ENCODE peak calls at places on chromosomes 13 and 19, in six cellular contexts. T, J, X, M, L and S are unnamed samples.
A peak's percentile ranks its signal among the peaks of the same experiment; 100 is the strongest.

GRCh38 chr13:34750078-34750703 is 191.9 kb upstream of the NBEA start:
- DNase-seq in T (no peak), J (no peak), X (no peak), M (no peak), L (no peak), S (no peak)

GRCh38 chr13:61575941-61576340 is 160.3 kb upstream of the PCDH20 start:
- DNase-seq in T (no peak), J (no peak), X (no peak), M (no peak), L (no peak), S (no peak)

GRCh38 chr13:51549050-51549449 is 35.2 kb upstream of the WDFY2 start:
- DNase-seq in T (no peak), J (no peak), X (no peak), M (no peak), L (no peak), S (no peak)

GRCh38 chr13:98297043-98297442 is 120.0 kb upstream of the RNF113B start:
- DNase-seq in T (no peak), J (no peak), X (no peak), M (no peak), L (no peak), S (no peak)

GRCh38 chr13:27016871-27017270 is 154.7 kb downstream of the USP12 start:
- DNase-seq in T (no peak), J (no peak), X (peak; percentile 50), M (no peak), L (no peak), S (no peak)

GRCh38 chr13:113168211-113168610 is 9.8 kb downstream of the PROZ start:
- DNase-seq in T (no peak), J (no peak), X (no peak), M (no peak), L (no peak), S (no peak)

GRCh38 chr13:46389985-46390384 is 2.9 kb upstream of the RUBCNL start:
- DNase-seq in T (peak; percentile 12), J (no peak), X (peak; percentile 72), M (no peak), L (no peak), S (no peak)

GRCh38 chr19:35868172-35868822 is at the start of gene APLP1:
- DNase-seq in T (peak; percentile 54), J (peak; percentile 58), X (peak; percentile 66), M (peak; percentile 30), L (peak; percentile 95), S (no peak)

GRCh38 chr19:46031781-46032596 is 8.8 kb downstream of the IGFL4 start:
- DNase-seq in T (no peak), J (no peak), X (no peak), M (no peak), L (no peak), S (no peak)

GRCh38 chr13:41674246-41674645 is 216.9 kb downstream of the RGCC start:
- DNase-seq in T (no peak), J (no peak), X (no peak), M (no peak), L (no peak), S (no peak)

GRCh38 chr13:48431987-48432615 is 19.2 kb upstream of the LPAR6 start:
- DNase-seq in T (no peak), J (peak; percentile 40), X (no peak), M (no peak), L (no peak), S (no peak)

GRCh38 chr13:40170091-40170490 is 496.4 kb downstream of the FOXO1 start:
- DNase-seq in T (no peak), J (no peak), X (no peak), M (no peak), L (no peak), S (no peak)

GRCh38 chr19:39796000-39796498 is 17.4 kb downstream of the LEUTX start:
- DNase-seq in T (no peak), J (no peak), X (no peak), M (no peak), L (no peak), S (no peak)

GRCh38 chr19:41707502-41707812 is 969 bp upstream of the CEACAM5 start:
- DNase-seq in T (no peak), J (no peak), X (peak; percentile 61), M (no peak), L (no peak), S (no peak)

GRCh38 chr19:39175564-39175963 is 21.2 kb upstream of the NCCRP1 start:
- DNase-seq in T (no peak), J (no peak), X (no peak), M (no peak), L (no peak), S (no peak)

GRCh38 chr13:113904411-113904810 is 40.5 kb upstream of the GAS6 start:
- DNase-seq in T (peak; percentile 28), J (peak; percentile 37), X (peak; percentile 44), M (no peak), L (no peak), S (no peak)

GRCh38 chr13:106532111-106532929 is 3.1 kb downstream of the EFNB2 start:
- DNase-seq in T (no peak), J (peak; percentile 16), X (peak; percentile 37), M (no peak), L (no peak), S (no peak)

GRCh38 chr13:90107658-90108057 is 1239.8 kb upstream of the MIR17HG start:
- DNase-seq in T (no peak), J (no peak), X (no peak), M (no peak), L (no peak), S (no peak)

GRCh38 chr19:1251233-1251502 is 2.8 kb downstream of the MIDN start:
- DNase-seq in T (no peak), J (peak; percentile 63), X (peak; percentile 81), M (peak; percentile 56), L (no peak), S (no peak)

GRCh38 chr19:38218204-38218603 is 5.8 kb downstream of the DPF1 start:
- DNase-seq in T (no peak), J (no peak), X (no peak), M (no peak), L (no peak), S (no peak)

GRCh38 chr19:1762243-1763140 is 9.2 kb downstream of the ONECUT3 start:
- DNase-seq in T (no peak), J (no peak), X (no peak), M (no peak), L (peak; percentile 78), S (no peak)

DNA sequence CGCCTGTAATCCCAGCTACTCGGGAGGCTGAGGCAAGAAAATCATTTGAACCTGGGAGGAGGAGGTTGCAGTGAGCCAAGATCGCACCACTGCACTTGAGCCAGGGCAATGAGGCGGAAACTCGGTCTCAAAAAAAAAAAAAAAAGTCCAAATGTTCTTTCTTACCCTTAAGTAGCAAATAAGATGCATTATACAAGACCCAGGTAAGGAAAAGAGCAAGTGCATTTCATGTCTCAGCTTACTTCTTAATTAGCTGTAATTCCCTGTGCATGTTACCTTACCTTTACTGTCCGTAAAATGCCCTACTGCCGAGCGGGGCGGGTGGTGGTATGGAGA is 3.8 kb upstream of the ZNF681 start:
- DNase-seq in T (no peak), J (no peak), X (no peak), M (no peak), L (no peak), S (no peak)
- H3K4me3 ChIP-seq in T (peak overlapping the region; percentile 98), J (no peak overlapping the region), X (peak overlapping the region; percentile 78), M (no peak overlapping the region), L (peak overlapping the region; percentile 69), S (peak overlapping the region; percentile 53)

GRCh38 chr19:53957448-53958167 is 5.1 kb upstream of the CACNG8 start:
- DNase-seq in T (no peak), J (no peak), X (no peak), M (no peak), L (no peak), S (no peak)
- H3K4me3 ChIP-seq in T (no peak overlapping the region), J (no peak overlapping the region), X (no peak overlapping the region), M (no peak overlapping the region), L (no peak overlapping the region), S (no peak overlapping the region)

DNA sequence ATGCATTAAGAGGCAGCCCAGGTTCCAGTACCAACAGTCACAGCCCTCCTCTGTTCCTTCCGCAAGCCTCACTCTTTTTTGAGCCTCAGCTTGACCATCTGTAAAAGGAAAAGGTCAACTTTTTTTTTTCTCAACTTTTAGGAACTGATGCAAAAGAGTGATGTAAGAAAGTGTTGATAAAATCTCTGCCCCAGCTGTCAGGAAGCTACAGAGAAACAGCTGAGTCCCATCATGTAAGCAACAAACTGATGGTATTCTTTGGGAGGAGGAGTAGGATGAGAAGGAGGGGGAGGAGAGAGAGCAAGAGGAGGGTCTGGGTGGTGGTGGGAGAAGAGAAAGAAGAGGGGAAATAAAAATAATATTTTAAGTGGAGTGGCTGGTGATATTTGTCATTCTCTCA is 233.9 kb upstream of the TSHZ3 start:
- DNase-seq in T (no peak), J (no peak), X (no peak), M (no peak), L (no peak), S (no peak)
- H3K4me3 ChIP-seq in T (no peak overlapping the region), J (no peak overlapping the region), X (no peak overlapping the region), M (no peak overlapping the region), L (no peak overlapping the region), S (no peak overlapping the region)

DNA sequence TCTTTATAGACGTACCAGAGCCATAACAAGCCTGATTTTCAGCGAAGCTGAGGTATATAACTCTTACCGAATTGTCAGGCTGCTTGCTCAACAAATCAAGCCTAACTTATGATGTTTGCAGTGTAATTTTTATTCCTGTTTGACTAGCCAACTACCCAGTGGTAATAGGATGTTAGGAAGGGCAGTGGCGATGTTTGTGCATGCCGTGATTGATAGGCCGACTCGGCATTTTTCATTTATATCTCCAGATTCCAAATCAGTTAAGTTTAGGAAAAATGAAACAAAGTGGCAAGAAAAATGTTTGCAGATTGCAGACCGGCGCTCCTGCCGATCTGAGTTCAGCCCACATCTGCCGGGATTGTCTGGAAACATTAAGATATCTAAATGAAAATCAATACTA is 401.6 kb upstream of the ZNF507 start:
- DNase-seq in T (no peak), J (no peak), X (no peak), M (no peak), L (no peak), S (no peak)
- H3K4me3 ChIP-seq in T (no peak overlapping the region), J (no peak overlapping the region), X (no peak overlapping the region), M (no peak overlapping the region), L (no peak overlapping the region), S (no peak overlapping the region)

DNA sequence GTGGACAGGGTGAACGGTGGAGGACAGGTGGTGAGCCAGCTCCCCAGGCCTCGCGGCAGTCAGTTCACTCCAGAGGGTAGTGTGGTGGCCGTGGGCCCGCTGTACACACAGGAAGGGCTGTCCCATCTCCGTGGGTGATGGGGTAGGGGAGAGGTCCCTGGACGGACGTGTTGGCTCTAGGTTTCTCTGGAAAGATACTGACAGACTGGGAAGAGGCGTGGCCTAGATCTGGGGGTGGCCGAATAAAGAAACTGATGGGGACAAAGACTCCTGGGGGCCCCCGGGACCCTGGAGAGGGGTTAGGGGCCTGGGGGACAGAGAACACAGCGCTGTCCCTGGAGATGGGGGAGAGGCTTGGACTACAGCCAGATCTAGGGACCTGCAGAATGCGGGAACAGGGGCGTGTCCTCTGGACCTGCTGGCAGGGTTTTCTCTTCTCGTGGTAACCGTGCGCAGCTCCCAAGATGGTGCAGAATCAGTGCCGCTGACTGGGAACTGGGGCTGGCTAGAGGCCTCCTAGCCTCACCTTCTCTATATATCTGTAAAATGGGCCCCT is 4.0 kb upstream of the PRAM1 start:
- DNase-seq in T (no peak), J (no peak), X (no peak), M (peak; percentile 24), L (no peak), S (no peak)
- H3K4me3 ChIP-seq in T (peak overlapping the region; percentile 57), J (peak overlapping the region; percentile 66), X (peak overlapping the region; percentile 58), M (no peak overlapping the region), L (peak overlapping the region; percentile 67), S (peak overlapping the region; percentile 55)